ENCODE peak calls at places on chromosomes 13 and 19, in eight cellular contexts. P is AG04450; F is activated naive CD4-positive, alpha-beta T cell; V is activated CD4-positive, CD25-positive, alpha-beta regulatory T cell treated with anti-CD3 and anti-CD28 coated beads, Interleukin-2, amount 50 U/mL, for 16 hours; B is NCI-H2029 treated with DMSO at 0.1 percent for 48 hours; T is A549; L is B cell; O is HCT116. X is an unnamed sample.
A peak's percentile ranks its signal among the peaks of the same experiment; 100 is the strongest.

GRCh38 chr13:106587787-106588186 is 19.9 kb upstream of the ARGLU1 start:
- DNase-seq in P (no peak), F (no peak), V (no peak), B (no peak), T (no peak), L (no peak), O (no peak), X (peak; percentile 78)

GRCh38 chr19:34722353-34722752 is 11.7 kb upstream of the ZNF181 start:
- DNase-seq in P (no peak), F (no peak), V (no peak), B (no peak), T (no peak), L (no peak), O (no peak), X (no peak)

GRCh38 chr13:99565478-99566124 is 64.3 kb downstream of the TM9SF2 start:
- DNase-seq in P (no peak), F (no peak), V (no peak), B (no peak), T (no peak), L (no peak), O (no peak), X (no peak)

GRCh38 chr13:73467103-73467502 is 408.3 kb downstream of the KLF5 start:
- DNase-seq in P (no peak), F (no peak), V (no peak), B (no peak), T (no peak), L (no peak), O (no peak), X (no peak)

GRCh38 chr13:97975851-97976550 is 22.5 kb downstream of the IPO5 start:
- DNase-seq in P (peak; percentile 29), F (peak; percentile 78), V (peak; percentile 81), B (peak; percentile 4), T (peak; percentile 83), L (peak; percentile 87), O (peak; percentile 42), X (peak; percentile 99)

GRCh38 chr13:23202383-23202782 is 21.6 kb downstream of the SGCG start:
- DNase-seq in P (no peak), F (no peak), V (no peak), B (no peak), T (no peak), L (no peak), O (no peak), X (no peak)

GRCh38 chr13:35599385-35599784 is 122.9 kb upstream of the MAB21L1 start:
- DNase-seq in P (no peak), F (no peak), V (no peak), B (no peak), T (no peak), L (no peak), O (no peak), X (no peak)

GRCh38 chr19:33008738-33009137 is 36.7 kb downstream of the FAAP24 start:
- DNase-seq in P (no peak), F (no peak), V (no peak), B (no peak), T (no peak), L (no peak), O (no peak), X (no peak)

GRCh38 chr19:11027381-11027780 is 61.9 kb upstream of the LDLR start:
- DNase-seq in P (no peak), F (no peak), V (no peak), B (no peak), T (no peak), L (no peak), O (no peak), X (no peak)

GRCh38 chr19:32599736-32600157 is 18.8 kb downstream of the PDCD5 start:
- DNase-seq in P (peak; percentile 36), F (no peak), V (peak; percentile 20), B (peak; percentile 15), T (peak; percentile 85), L (peak; percentile 59), O (peak; percentile 55), X (peak; percentile 57)

GRCh38 chr19:28406237-28406596 is 806.7 kb downstream of the UQCRFS1 start:
- DNase-seq in P (no peak), F (no peak), V (no peak), B (no peak), T (no peak), L (no peak), O (no peak), X (no peak)

GRCh38 chr13:111373486-111373885 is 53.0 kb downstream of the TEX29 start:
- DNase-seq in P (no peak), F (no peak), V (no peak), B (peak; percentile 10), T (no peak), L (no peak), O (no peak), X (no peak)

GRCh38 chr13:23378009-23378632 is 55.4 kb downstream of the SACS start:
- DNase-seq in P (peak; percentile 94), F (no peak), V (peak; percentile 27), B (no peak), T (peak; percentile 37), L (peak; percentile 80), O (no peak), X (no peak)

GRCh38 chr19:16467581-16467980 is 4.2 kb downstream of the EPS15L1 start:
- DNase-seq in P (no peak), F (no peak), V (no peak), B (no peak), T (no peak), L (no peak), O (no peak), X (no peak)

GRCh38 chr19:51458051-51458645 is at the start of gene SIGLEC8:
- DNase-seq in P (no peak), F (no peak), V (no peak), B (no peak), T (no peak), L (no peak), O (no peak), X (no peak)

GRCh38 chr19:48596679-48597465 is 9.7 kb upstream of the SPACA4 start:
- DNase-seq in P (no peak), F (no peak), V (no peak), B (no peak), T (no peak), L (no peak), O (no peak), X (no peak)

GRCh38 chr19:33683881-33684549 is 62.3 kb downstream of the CHST8 start:
- DNase-seq in P (peak; percentile 6), F (no peak), V (no peak), B (no peak), T (peak; percentile 51), L (no peak), O (no peak), X (peak; percentile 53)

X was measured in NCI-H526.